ENCODE peak calls at places on chromosome 2, in ten cellular contexts. I is uterus, A is tibial nerve, R is lower leg skin, C is body of pancreas, H is esophagus muscularis mucosa, E is A549, S is IMR-90, T is GM12891, F is ovary. Y is an unnamed sample.

GRCh38 chr2:39018633-39019032 is 102.2 kb downstream of the SOS1 start:
- DNase-seq in I (no peak), A (no peak), R (no peak), C (no peak), H (no peak), E (no peak), S (no peak), T (no peak), F (no peak), Y (no peak)

GRCh38 chr2:112137516-112138142 is 556 bp upstream of the FBLN7 start:
- DNase-seq in I (no peak), A (no peak), R (peak; percentile 83), C (peak; percentile 38), H (peak; percentile 47), E (no peak), S (peak; percentile 37), T (no peak), F (no peak), Y (no peak)

GRCh38 chr2:232315049-232315922 is 63.3 kb upstream of the ALPP start:
- DNase-seq in I (peak; percentile 45), A (peak; percentile 50), R (peak; percentile 93), C (no peak), H (no peak), E (no peak), S (peak; percentile 30), T (peak; percentile 49), F (no peak), Y (peak; percentile 45)

GRCh38 chr2:196088209-196088608 is 19.6 kb upstream of the DNAH7 start:
- DNase-seq in I (no peak), A (no peak), R (no peak), C (peak; percentile 18), H (no peak), E (no peak), S (peak; percentile 45), T (no peak), F (no peak), Y (no peak)

GRCh38 chr2:164189851-164190250 is 431.4 kb downstream of the GRB14 start:
- DNase-seq in I (no peak), A (no peak), R (no peak), C (no peak), H (no peak), E (no peak), S (no peak), T (no peak), F (no peak), Y (no peak)

GRCh38 chr2:3321825-3322224 is 55.8 kb downstream of the EIPR1 start:
- DNase-seq in I (no peak), A (no peak), R (no peak), C (no peak), H (no peak), E (no peak), S (no peak), T (no peak), F (no peak), Y (no peak)

GRCh38 chr2:239376942-239377531 is 23.8 kb downstream of the HDAC4 start:
- DNase-seq in I (no peak), A (no peak), R (peak; percentile 56), C (peak; percentile 8), H (no peak), E (no peak), S (no peak), T (no peak), F (no peak), Y (no peak)

GRCh38 chr2:20108655-20109396 is 57.4 kb upstream of the LAPTM4A start:
- DNase-seq in I (no peak), A (no peak), R (no peak), C (no peak), H (no peak), E (no peak), S (peak; percentile 85), T (no peak), F (no peak), Y (no peak)

GRCh38 chr2:230974096-230974913 is 21.6 kb upstream of the SPATA3 start:
- DNase-seq in I (no peak), A (no peak), R (peak; percentile 80), C (no peak), H (no peak), E (no peak), S (peak; percentile 59), T (no peak), F (no peak), Y (peak; percentile 71)

GRCh38 chr2:127650785-127651380 is 4.9 kb downstream of the GPR17 start:
- DNase-seq in I (no peak), A (no peak), R (no peak), C (no peak), H (no peak), E (no peak), S (no peak), T (no peak), F (no peak), Y (no peak)

GRCh38 chr2:231965118-231965517 is 3.6 kb downstream of the DIS3L2 start:
- DNase-seq in I (no peak), A (no peak), R (no peak), C (no peak), H (no peak), E (no peak), S (no peak), T (no peak), F (no peak), Y (no peak)

GRCh38 chr2:219404291-219404910 is 13.8 kb upstream of the DES start:
- DNase-seq in I (no peak), A (no peak), R (no peak), C (no peak), H (no peak), E (no peak), S (no peak), T (no peak), F (peak; percentile 37), Y (no peak)

GRCh38 chr2:72673279-72673678 is 152.6 kb downstream of the EXOC6B start:
- DNase-seq in I (no peak), A (no peak), R (no peak), C (no peak), H (no peak), E (peak; percentile 55), S (peak; percentile 35), T (no peak), F (no peak), Y (no peak)
- TF ChIP-seq POLR2A in I (no peak), A (no peak), R (no peak), C (no peak), H (no peak), E (no peak), S (no peak), T (no peak), F (no peak), Y (no peak)

GRCh38 chr2:241227635-241227993 is 39.1 kb downstream of the ANO7 start:
- DNase-seq in I (no peak), A (no peak), R (no peak), C (no peak), H (no peak), E (no peak), S (no peak), T (no peak), F (peak; percentile 17), Y (no peak)
- TF ChIP-seq POLR2A in I (no peak), A (no peak), R (no peak), C (no peak), H (no peak), E (no peak), S (no peak), T (no peak), F (no peak), Y (no peak)

DNA sequence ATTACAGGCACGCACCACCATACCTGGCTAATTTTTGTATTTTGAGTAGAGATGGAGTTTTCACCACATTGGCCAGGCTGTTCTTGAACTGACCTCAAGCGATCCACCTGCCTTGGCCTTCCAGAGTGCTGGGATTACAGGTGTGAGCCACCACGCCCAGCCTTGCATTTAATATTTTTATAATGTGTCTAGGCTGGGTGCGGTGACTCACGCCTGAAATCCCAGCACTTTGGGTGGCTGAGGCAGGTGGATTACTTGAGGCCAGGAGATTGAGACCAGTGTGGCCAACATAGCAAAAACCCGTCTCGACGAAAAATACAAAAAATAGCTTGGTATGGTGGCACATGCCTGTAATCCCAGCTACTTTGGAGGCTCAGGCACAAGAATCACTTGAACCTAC is 3.2 kb downstream of the RPL37A start:
- DNase-seq in I (no peak), A (no peak), R (no peak), C (no peak), H (no peak), E (no peak), S (no peak), T (no peak), F (no peak), Y (no peak)
- TF ChIP-seq POLR2A in I (no peak), A (no peak), R (no peak), C (no peak), H (no peak), E (no peak), S (no peak), T (no peak), F (no peak), Y (no peak)

GRCh38 chr2:21912405-21912804 is 788.6 kb downstream of the TDRD15 start:
- DNase-seq in I (no peak), A (no peak), R (no peak), C (no peak), H (no peak), E (no peak), S (no peak), T (no peak), F (no peak), Y (no peak)

GRCh38 chr2:21915201-21915600 is 791.4 kb downstream of the TDRD15 start:
- DNase-seq in I (no peak), A (no peak), R (no peak), C (no peak), H (no peak), E (no peak), S (no peak), T (no peak), F (no peak), Y (no peak)

GRCh38 chr2:21910832-21911507 is 787.2 kb downstream of the TDRD15 start:
- DNase-seq in I (no peak), A (no peak), R (no peak), C (no peak), H (no peak), E (no peak), S (no peak), T (no peak), F (no peak), Y (no peak)
- TF ChIP-seq POLR2A in I (no peak), A (no peak), R (no peak), C (no peak), H (no peak), E (no peak), S (no peak), T (no peak), F (no peak), Y (no peak)

GRCh38 chr2:36425771-36426340 is 70.3 kb downstream of the CRIM1 start:
- DNase-seq in I (no peak), A (no peak), R (no peak), C (no peak), H (no peak), E (no peak), S (no peak), T (no peak), F (no peak), Y (no peak)
- TF ChIP-seq POLR2A in I (no peak), A (no peak), R (no peak), C (no peak), H (no peak), E (no peak), S (no peak), T (no peak), F (no peak), Y (no peak)

GRCh38 chr2:73877071-73877802 is 15.6 kb upstream of the ACTG2 start:
- DNase-seq in I (no peak), A (no peak), R (no peak), C (no peak), H (no peak), E (no peak), S (no peak), T (no peak), F (no peak), Y (no peak)
- TF ChIP-seq POLR2A in I (no peak), A (no peak), R (no peak), C (no peak), H (no peak), E (no peak), S (no peak), T (no peak), F (no peak), Y (no peak)